ENCODE peak calls at places on chromosomes 13 and 19, in eight cellular contexts. O is stomach, E is AG09309, V is Peyer's patch, D is psoas muscle, W is neural progenitor cell, K is cardiac fibroblast, L is IMR-90. A is an unnamed sample.

GRCh38 chr13:80116107-80116506 is 224.8 kb downstream of the SPRY2 start:
- DNase-seq in O (no peak), E (peak), V (no peak), D (no peak), W (no peak), K (peak), L (peak), A (peak)

GRCh38 chr13:95005300-95005699 is 293.0 kb upstream of the SOX21 start:
- DNase-seq in O (no peak), E (no peak), V (no peak), D (no peak), W (no peak), K (no peak), L (no peak), A (no peak)

GRCh38 chr19:1065606-1066109 is 1.3 kb upstream of the ARHGAP45 start:
- DNase-seq in O (no peak), E (no peak), V (peak), D (no peak), W (no peak), K (no peak), L (no peak), A (no peak)

GRCh38 chr19:10424011-10424637 is 3.8 kb downstream of the PDE4A start:
- DNase-seq in O (peak), E (no peak), V (peak), D (peak), W (peak), K (peak), L (peak), A (peak)

GRCh38 chr13:78862460-78862859 is 203.5 kb upstream of the OBI1 start:
- DNase-seq in O (no peak), E (no peak), V (no peak), D (no peak), W (no peak), K (no peak), L (no peak), A (no peak)

GRCh38 chr13:92843549-92843948 is 383.1 kb upstream of the GPC6 start:
- DNase-seq in O (no peak), E (no peak), V (no peak), D (no peak), W (no peak), K (peak), L (peak), A (peak)

GRCh38 chr19:18710986-18711751 is 27.7 kb downstream of the CRTC1 start:
- DNase-seq in O (no peak), E (no peak), V (peak), D (peak), W (no peak), K (no peak), L (peak), A (peak)

GRCh38 chr13:42041684-42042035 is 6.8 kb upstream of the DGKH start:
- DNase-seq in O (peak), E (no peak), V (peak), D (peak), W (peak), K (peak), L (peak), A (peak)

GRCh38 chr19:50046649-50047503 is 21.1 kb downstream of the ZNF473 start:
- DNase-seq in O (peak), E (no peak), V (no peak), D (peak), W (no peak), K (peak), L (peak), A (peak)

GRCh38 chr19:17803264-17803896 is 8.4 kb downstream of the B3GNT3 start:
- DNase-seq in O (no peak), E (no peak), V (no peak), D (no peak), W (peak), K (no peak), L (no peak), A (no peak)

GRCh38 chr13:49540552-49540951 is 44.8 kb downstream of the PHF11 start:
- DNase-seq in O (no peak), E (no peak), V (no peak), D (no peak), W (peak), K (peak), L (peak), A (peak)

GRCh38 chr13:37074703-37075102 is 15.2 kb upstream of the SUPT20H start:
- DNase-seq in O (no peak), E (no peak), V (no peak), D (no peak), W (peak), K (peak), L (peak), A (peak)

GRCh38 chr19:30406220-30406944 is 34.2 kb downstream of the ZNF536 start:
- DNase-seq in O (no peak), E (no peak), V (no peak), D (no peak), W (peak), K (no peak), L (no peak), A (no peak)

GRCh38 chr13:112325142-112325808 is 50.9 kb upstream of the SPACA7 start:
- DNase-seq in O (no peak), E (no peak), V (no peak), D (no peak), W (no peak), K (no peak), L (no peak), A (no peak)

GRCh38 chr13:30743319-30744055 is 8.1 kb downstream of the ALOX5AP start:
- DNase-seq in O (peak), E (peak), V (no peak), D (peak), W (no peak), K (peak), L (peak), A (peak)

GRCh38 chr19:43667524-43668405 is 2.2 kb downstream of the PLAUR start:
- DNase-seq in O (no peak), E (no peak), V (no peak), D (peak), W (peak), K (no peak), L (peak), A (no peak)

GRCh38 chr13:84641491-84641890 is 759.2 kb upstream of the SLITRK1 start:
- DNase-seq in O (no peak), E (no peak), V (no peak), D (no peak), W (no peak), K (peak), L (peak), A (no peak)

GRCh38 chr19:3100331-3100730 is 6.2 kb downstream of the GNA11 start:
- DNase-seq in O (no peak), E (no peak), V (no peak), D (no peak), W (no peak), K (no peak), L (no peak), A (no peak)

GRCh38 chr19:57398868-57399267 is 9.2 kb downstream of the ZNF548 start:
- DNase-seq in O (no peak), E (no peak), V (no peak), D (no peak), W (no peak), K (no peak), L (no peak), A (no peak)

GRCh38 chr13:48349525-48349924 is 46.0 kb downstream of the RB1 start:
- DNase-seq in O (no peak), E (no peak), V (no peak), D (no peak), W (no peak), K (no peak), L (no peak), A (no peak)

GRCh38 chr19:11322269-11323024 is 17.0 kb downstream of the RAB3D start:
- DNase-seq in O (no peak), E (no peak), V (no peak), D (no peak), W (no peak), K (no peak), L (peak), A (peak)

GRCh38 chr13:34172048-34172447 is 354.1 kb downstream of the RFC3 start:
- DNase-seq in O (no peak), E (no peak), V (no peak), D (no peak), W (no peak), K (peak), L (no peak), A (no peak)

GRCh38 chr13:79802389-79803140 is 321.6 kb downstream of the NDFIP2 start:
- DNase-seq in O (no peak), E (no peak), V (no peak), D (no peak), W (no peak), K (no peak), L (no peak), A (no peak)

DNA sequence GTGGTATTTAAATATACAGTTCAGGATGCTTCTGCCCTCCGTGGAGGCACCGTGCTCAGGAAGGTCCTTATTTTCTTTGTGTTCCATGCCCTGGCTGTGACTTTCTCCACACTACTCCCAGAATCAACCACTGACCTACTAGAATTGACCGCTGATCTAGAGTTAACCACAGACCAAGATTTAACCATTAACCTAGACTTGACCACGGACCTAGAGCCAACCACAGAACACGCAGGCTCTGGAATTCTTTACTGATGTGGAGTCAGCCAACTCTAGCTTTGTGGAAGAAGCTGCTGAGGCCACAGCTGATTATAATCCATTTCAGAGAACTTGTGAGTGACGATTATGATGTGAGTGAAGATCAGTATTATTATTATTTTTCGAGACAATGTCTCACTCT is 18.0 kb downstream of the GTF2F2 start:
- DNase-seq in O (no peak), E (no peak), V (no peak), D (no peak), W (no peak), K (no peak), L (no peak), A (no peak)
- H3K4me3 ChIP-seq in O (no peak), E (no peak), V (no peak), D (no peak), W (no peak), K (no peak), L (no peak), A (no peak)

DNA sequence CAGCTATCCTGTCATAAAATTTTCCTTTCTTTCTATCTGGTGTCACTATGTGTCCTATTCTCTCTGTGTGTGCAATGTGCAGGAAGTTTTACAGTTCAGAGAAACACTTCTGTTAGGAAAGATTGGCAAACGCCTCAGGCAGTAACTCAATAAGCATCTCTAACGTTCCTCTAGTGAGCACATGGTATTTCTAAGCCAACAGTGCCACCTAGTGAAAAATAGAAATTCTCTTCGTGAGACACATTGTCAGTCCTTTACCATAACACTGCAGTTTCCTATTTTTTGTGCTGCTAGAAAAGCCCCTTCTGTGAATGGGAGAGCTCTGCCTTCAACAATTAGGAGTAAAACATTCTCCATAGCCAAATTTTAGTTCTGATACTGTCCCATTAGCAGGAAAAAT is 50.7 kb downstream of the ZNF723 start:
- DNase-seq in O (no peak), E (no peak), V (no peak), D (no peak), W (peak), K (peak), L (peak), A (peak)
- TF ChIP-seq CTCF in O (no peak), E (no peak), V (peak), D (peak), W (peak), K (peak), L (peak), A (peak)

GRCh38 chr19:7349231-7349591 is 474 bp downstream of the ARHGEF18 start:
- DNase-seq in O (no peak), E (no peak), V (no peak), D (no peak), W (no peak), K (no peak), L (no peak), A (no peak)
- H3K4me3 ChIP-seq in O (peak), E (no peak), V (peak), D (no peak), W (no peak), K (no peak), L (no peak), A (no peak)

DNA sequence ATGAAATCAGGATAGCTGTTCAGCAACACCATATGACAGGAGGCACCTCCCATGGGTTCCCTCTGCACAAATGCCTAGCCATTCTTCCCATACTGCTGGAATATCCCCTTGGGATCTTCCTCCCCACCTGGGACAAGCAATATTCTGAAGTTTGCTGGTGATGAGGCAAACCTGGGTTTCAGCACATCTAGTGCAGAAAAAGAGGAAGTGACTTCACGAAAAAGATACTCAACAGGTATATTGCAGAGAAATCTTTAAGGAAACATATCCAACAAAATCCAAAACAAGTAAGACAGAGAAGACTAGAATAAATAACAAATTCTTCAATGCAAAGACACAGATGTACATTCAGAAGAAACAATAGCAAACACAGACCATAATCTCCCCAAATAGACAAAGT is 1497.0 kb downstream of the PCDH9 start:
- DNase-seq in O (no peak), E (no peak), V (no peak), D (no peak), W (no peak), K (no peak), L (no peak), A (no peak)
- TF ChIP-seq CTCF in O (no peak), E (no peak), V (no peak), D (no peak), W (no peak), K (no peak), L (no peak), A (no peak)

DNA sequence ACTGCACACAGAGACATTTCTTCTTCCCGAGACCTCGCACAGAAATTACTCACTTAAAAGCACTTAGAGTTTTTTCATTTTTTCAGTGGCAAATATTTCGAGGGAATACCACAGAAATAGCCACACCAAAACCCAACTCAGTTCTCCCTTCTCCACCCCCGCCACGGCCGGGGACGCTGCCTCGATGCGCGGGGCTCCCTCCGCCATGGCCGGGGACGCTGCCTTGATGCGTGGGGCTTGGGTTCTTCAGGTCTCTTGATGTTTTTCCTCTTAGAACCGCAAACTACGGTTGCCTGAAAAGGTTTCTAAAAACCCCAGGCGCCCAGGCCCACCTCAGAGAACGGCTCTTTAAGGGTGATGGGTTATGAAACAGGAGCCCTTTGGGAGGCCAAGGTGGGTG is 71.4 kb downstream of the RASA3 start:
- DNase-seq in O (no peak), E (no peak), V (no peak), D (peak), W (no peak), K (no peak), L (no peak), A (no peak)
- H3K4me3 ChIP-seq in O (no peak), E (no peak), V (no peak), D (no peak), W (no peak), K (no peak), L (no peak), A (no peak)

A was measured in fibroblast of villous mesenchyme.